ENCODE peak calls at places on chromosomes 2 and 18, in four cellular contexts. X is GM12878, P is K562, L is SK-N-SH. D is an unnamed sample.

GRCh38 chr18:22544626-22545025 is 126.9 kb upstream of the CTAGE1 start:
- DNase-seq in X (no peak), L (no peak), P (no peak), D (no peak)

GRCh38 chr2:137992039-137992646 is 27.9 kb downstream of the HNMT start:
- DNase-seq in P (no peak), L (no peak), X (no peak), D (no peak)

GRCh38 chr2:157312866-157313486 is 12.6 kb downstream of the ERMN start:
- DNase-seq in P (no peak), X (no peak), L (no peak), D (no peak)

GRCh38 chr18:37309059-37309458 is 256.5 kb downstream of the CELF4 start:
- DNase-seq in L (no peak), P (peak; percentile 44), X (no peak), D (peak; percentile 35)

GRCh38 chr18:56052202-56052601 is 464.2 kb upstream of the TCF4 start:
- DNase-seq in P (no peak), X (no peak), L (no peak), D (no peak)

GRCh38 chr2:74944987-74945782 is 13.3 kb upstream of the POLE4 start:
- DNase-seq in P (no peak), X (peak; percentile 72), L (no peak), D (no peak)

GRCh38 chr2:200616656-200617055 is 30.8 kb downstream of the AOX1 start:
- DNase-seq in P (no peak), X (no peak), L (no peak), D (no peak)

GRCh38 chr2:84821806-84822205 is 59.1 kb downstream of the TRABD2A start:
- DNase-seq in L (no peak), X (no peak), P (no peak), D (no peak)

GRCh38 chr2:39408351-39409136 is 28.5 kb downstream of the MAP4K3 start:
- DNase-seq in X (peak; percentile 15), P (no peak), L (no peak), D (no peak)

GRCh38 chr18:24528857-24529256 is 68.4 kb downstream of the HRH4 start:
- DNase-seq in P (no peak), X (no peak), L (no peak), D (no peak)

GRCh38 chr2:32652555-32653209 is 24.8 kb downstream of the TTC27 start:
- DNase-seq in P (no peak), L (no peak), X (no peak), D (no peak)

GRCh38 chr18:63684718-63685117 is 18.0 kb upstream of the SERPINB11 start:
- DNase-seq in P (no peak), L (no peak), X (no peak), D (no peak)

GRCh38 chr2:47205576-47206141 is 50.6 kb upstream of the STPG4 start:
- DNase-seq in P (peak; percentile 47), L (peak; percentile 77), X (no peak), D (no peak)

GRCh38 chr2:85851253-85851955 is 37.4 kb downstream of the ST3GAL5 start:
- DNase-seq in X (no peak), L (no peak), P (no peak), D (no peak)

GRCh38 chr2:201970786-201971108 is 62.9 kb upstream of the FZD7 start:
- DNase-seq in L (no peak), X (no peak), P (no peak), D (no peak)

GRCh38 chr2:216555274-216555673 is 56.6 kb downstream of the RPL37A start:
- DNase-seq in L (no peak), X (no peak), P (no peak), D (no peak)

GRCh38 chr2:96344011-96344410 is 8.4 kb downstream of the NCAPH start:
- DNase-seq in L (no peak), P (no peak), X (peak; percentile 91), D (no peak)

GRCh38 chr2:236172238-236172865 is 4.2 kb upstream of the GBX2 start:
- DNase-seq in X (no peak), P (no peak), L (peak; percentile 43), D (no peak)

GRCh38 chr18:58606236-58606635 is 22.7 kb downstream of the ALPK2 start:
- DNase-seq in P (no peak), X (no peak), L (no peak), D (peak; percentile 39)

GRCh38 chr18:32160547-32160946 is 29.3 kb upstream of the MEP1B start:
- DNase-seq in P (no peak), L (no peak), X (no peak), D (peak; percentile 10)

GRCh38 chr2:217911283-217911965 is 91.4 kb downstream of the TNS1 start:
- DNase-seq in L (no peak), P (no peak), X (no peak), D (no peak)

GRCh38 chr18:5640939-5641338 is 97.1 kb upstream of the EPB41L3 start:
- DNase-seq in P (no peak), L (no peak), X (no peak), D (no peak)

GRCh38 chr2:51018145-51018544 is 13.8 kb downstream of the NRXN1 start:
- DNase-seq in P (no peak), L (no peak), X (no peak), D (no peak)

GRCh38 chr2:42652086-42652485 is 83.7 kb downstream of the MTA3 start:
- DNase-seq in L (no peak), P (no peak), X (no peak), D (no peak)

GRCh38 chr18:79962835-79963657 is 1.4 kb upstream of the HSBP1L1 start:
- DNase-seq in X (peak; percentile 84), P (no peak), L (no peak), D (no peak)

DNA sequence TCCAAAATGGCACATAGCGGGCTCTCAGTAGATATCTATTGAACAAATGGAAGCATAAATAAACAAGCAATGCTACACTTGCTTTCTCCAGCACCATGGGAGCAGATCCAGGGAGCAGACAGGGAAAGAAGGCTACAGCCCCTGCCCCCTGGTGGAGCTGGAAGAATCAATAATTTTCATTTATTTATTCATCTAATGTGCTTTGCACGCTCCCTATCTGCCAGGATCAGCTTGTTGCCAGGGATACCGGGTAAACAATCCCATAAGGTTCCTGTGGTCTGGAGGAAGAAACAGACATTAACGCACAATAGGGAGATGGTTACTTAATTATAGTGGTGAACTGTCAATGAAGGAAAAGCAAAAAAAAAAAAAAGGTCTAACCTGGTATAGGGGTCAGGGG is 40.1 kb upstream of the CLASP1 start:
- DNase-seq in L (peak; percentile 87), P (peak; percentile 38), X (no peak), D (peak; percentile 69)
- TF ChIP-seq SMC3 in L (peak; percentile 67), P (no peak), X (no peak), D (peak; percentile 80)

GRCh38 chr18:65091737-65092329 is 659.0 kb upstream of the CDH7 start:
- DNase-seq in L (peak; percentile 1), X (no peak), P (no peak), D (peak; percentile 14)
- TF ChIP-seq GABPA in L (no peak), X (no peak), P (no peak), D (no peak)

DNA sequence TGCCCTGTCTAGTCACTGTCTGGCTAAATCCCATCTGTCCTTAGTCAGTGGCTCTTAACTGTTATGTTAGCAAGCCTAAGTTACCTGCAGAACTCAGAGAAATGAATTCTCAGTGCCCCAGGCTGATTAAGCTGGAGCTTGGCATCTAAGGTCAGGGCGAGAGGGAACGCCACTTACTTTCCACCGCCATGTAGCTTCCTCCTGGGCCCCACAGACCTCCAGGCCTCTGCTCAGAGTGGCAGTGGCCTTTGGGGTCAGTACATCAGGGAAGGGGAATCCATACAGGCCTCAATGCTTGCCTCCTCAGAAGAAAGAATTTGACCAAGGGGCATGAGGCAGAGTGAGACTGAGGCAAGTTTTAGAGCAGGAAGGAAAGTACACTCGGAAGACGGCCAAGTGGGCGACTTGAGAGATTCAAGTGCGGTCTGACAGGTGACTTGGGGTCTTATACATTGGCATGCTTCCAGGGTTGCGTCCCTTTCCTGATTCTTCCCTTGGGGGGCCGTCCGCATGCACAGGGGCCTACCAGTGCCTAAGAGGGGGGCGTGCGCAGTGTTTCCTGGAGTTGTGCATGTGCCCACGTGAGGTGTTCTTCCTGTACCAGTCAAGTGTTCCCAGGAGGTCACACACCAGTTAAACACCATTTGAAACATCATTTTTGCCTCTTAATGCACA is 64.1 kb downstream of the EMILIN2 start:
- DNase-seq in P (no peak), X (no peak), L (no peak), D (no peak)
- TF ChIP-seq SMC3 in P (no peak), X (no peak), L (no peak), D (no peak)

DNA sequence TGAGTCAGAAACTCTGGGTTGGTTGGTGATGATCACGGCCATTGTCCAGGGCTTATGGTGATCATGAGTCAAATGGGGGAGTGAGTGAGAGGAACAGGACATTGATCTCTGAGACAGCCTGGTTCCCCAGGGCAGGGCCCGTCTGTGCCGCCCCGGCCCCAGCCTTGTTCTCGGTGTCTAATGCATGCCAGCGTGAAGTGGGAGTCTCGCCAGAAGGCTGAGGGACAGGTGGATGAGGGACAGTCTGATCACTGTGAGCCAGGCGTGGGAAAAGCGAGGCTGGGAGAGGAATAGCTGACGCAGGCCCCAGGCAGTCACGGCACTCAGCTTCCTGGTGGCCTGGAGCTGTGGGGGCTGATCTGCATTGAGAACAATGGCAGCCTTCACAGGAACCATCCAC is 208.3 kb upstream of the HDAC4 start:
- DNase-seq in P (no peak), L (no peak), X (no peak), D (no peak)
- TF ChIP-seq GABPA in P (no peak), L (no peak), X (no peak), D (no peak)

GRCh38 chr2:135048122-135048521 is 875 bp upstream of the MAP3K19 start:
- DNase-seq in P (no peak), X (no peak), L (no peak), D (peak; percentile 24)
- TF ChIP-seq SMC3 in P (no peak), X (no peak), L (no peak), D (peak; percentile 13)

DNA sequence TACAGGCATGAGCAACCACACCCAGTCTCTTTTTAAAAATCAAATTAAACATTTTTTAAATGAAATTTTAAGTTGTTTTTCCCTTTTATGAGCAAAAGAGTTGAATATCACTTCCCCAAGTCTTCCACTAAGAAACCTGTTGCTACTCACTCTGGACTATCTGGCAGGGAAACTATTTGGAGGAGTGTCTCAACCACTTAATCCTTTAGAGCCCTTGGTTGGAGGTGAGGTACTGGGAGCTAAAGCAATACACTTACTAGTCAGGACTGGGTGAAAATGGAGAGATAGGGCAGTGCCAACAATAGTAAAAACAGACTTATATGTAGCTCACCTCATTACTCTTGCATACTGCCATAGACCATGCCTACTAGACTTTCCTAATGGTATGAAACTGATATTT is 135.5 kb downstream of the RND3 start:
- DNase-seq in X (no peak), L (no peak), P (no peak), D (no peak)
- TF ChIP-seq GABPA in X (no peak), L (no peak), P (no peak), D (no peak)

DNA sequence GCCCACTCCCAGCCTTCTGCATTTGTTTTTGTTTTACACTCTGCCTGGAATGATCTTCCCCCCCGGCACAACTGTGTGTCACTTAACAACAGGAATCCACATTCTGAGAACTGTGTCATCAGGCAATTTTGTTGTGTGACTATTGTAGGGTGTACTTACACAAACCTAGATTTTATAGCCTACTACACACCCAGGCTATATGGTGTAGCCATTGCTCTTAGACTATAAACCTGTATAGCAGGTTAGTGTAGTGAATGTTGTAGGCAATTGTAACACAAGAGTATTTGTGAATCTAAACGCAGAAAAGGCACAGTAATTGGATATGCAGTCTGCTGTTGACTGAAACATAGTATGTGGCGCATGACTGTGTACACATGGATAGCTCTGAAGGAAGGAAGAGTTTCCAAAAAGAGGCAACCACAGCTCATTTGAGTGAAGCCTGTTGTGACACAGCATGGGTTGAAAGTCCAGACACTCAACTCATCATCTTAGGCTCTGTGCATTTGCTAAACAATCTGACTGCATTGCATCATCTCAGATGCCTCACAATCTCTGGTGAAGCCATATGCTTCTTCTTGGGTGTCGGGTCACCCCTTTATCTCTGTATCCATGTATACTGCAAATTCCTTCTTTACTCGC is 506.6 kb upstream of the SPHKAP start:
- DNase-seq in P (no peak), L (no peak), X (no peak), D (peak; percentile 8)
- TF ChIP-seq SMC3 in P (no peak), L (no peak), X (no peak), D (no peak)